ENCODE peak calls at places on chromosomes 16 and 17, in five cellular contexts. Q, M, H, D and I are unnamed samples.

GRCh38 chr16:84932691-84933090 is 78.6 kb downstream of the ZDHHC7 start:
- DNase-seq in Q (no peak), M (no peak), H (no peak), D (no peak), I (no peak)

GRCh38 chr17:236641-237405 is 55.4 kb upstream of the DOC2B start:
- DNase-seq in Q (no peak), M (no peak), H (no peak), D (no peak), I (no peak)

GRCh38 chr17:59756236-59756818 is 48.9 kb downstream of the VMP1 start:
- DNase-seq in Q (peak; percentile 69), M (peak; percentile 66), H (no peak), D (peak; percentile 94), I (no peak)

GRCh38 chr17:51258756-51259573 is 884 bp downstream of the MBTD1 start:
- DNase-seq in Q (peak; percentile 34), M (no peak), H (peak; percentile 51), D (no peak), I (no peak)

GRCh38 chr17:72640415-72641165 is 451.9 kb downstream of the SLC39A11 start:
- DNase-seq in Q (no peak), M (no peak), H (no peak), D (no peak), I (no peak)

GRCh38 chr17:79840204-79840988 is 1.2 kb upstream of the CBX4 start:
- DNase-seq in Q (no peak), M (no peak), H (no peak), D (no peak), I (no peak)

GRCh38 chr16:56506941-56507340 is 12.9 kb downstream of the BBS2 start:
- DNase-seq in Q (no peak), M (no peak), H (no peak), D (no peak), I (no peak)

GRCh38 chr17:67441052-67441738 is 64.1 kb downstream of the PITPNC1 start:
- DNase-seq in Q (peak; percentile 81), M (no peak), H (peak; percentile 56), D (peak; percentile 81), I (no peak)

GRCh38 chr17:29592850-29593545 is at the start of gene ANKRD13B:
- DNase-seq in Q (no peak), M (no peak), H (no peak), D (no peak), I (no peak)
- TF ChIP-seq REST in Q (peak; percentile 28), M (no peak), H (no peak), D (no peak), I (no peak)

DNA sequence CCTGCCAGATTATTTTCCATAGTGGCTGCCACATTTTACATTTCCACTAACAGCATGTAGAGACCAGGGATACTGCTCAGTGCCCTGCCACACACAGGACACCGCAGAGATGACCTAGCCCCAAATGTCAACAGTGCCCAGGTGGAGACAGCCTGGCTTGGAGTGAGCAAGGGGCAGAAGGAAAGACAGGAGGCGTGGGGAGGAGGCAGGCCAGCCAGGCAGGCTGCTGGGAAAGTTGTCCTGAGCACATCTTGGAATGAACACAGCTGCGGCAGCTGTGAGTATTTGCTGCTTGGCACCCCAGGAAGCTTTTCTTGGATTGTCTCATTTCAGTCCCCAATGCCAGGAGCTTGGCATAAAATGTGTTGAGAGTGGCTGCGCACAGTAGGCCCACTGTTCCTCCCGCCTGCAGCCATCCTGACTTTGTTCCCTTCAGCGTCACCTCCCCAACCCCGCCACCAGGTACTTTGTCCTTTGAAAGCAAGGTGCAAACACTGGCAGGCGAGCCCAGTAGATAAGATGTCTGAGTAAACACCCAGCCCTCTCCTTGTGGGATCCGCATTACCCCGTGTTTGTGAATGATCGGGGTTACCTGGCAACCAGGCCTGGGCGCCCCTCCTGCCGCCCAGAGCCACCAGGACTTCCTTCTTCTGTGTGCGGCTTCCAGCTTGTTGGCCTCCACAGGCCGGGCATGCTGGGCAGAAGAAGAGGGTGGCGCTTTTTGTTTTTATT is 114.0 kb downstream of the CMIP start:
- DNase-seq in Q (peak; percentile 86), M (no peak), H (peak; percentile 62), D (no peak), I (no peak)
- TF ChIP-seq REST in Q (no peak), M (no peak), H (no peak), D (no peak), I (no peak)

DNA sequence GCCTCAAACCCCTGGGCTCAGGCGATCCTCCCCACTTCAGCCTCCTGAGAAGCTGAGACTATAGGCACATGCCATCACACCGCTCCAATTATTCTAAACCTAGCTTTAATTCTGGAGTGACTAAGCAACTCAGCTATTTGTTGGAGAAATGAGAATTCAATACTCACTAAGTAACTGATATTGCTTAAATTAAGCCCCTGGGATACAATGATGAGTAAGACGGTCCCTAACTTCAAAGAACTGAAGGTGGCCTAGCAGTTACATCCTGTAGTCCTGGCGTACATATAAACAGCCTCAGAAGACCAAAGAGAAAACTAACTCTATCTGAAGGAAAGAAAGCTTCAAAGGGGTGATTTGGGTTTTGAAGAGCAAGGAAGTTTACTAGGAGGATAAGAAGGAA is 25.0 kb downstream of the XPO6 start:
- DNase-seq in Q (no peak), M (no peak), H (no peak), D (no peak), I (no peak)
- TF ChIP-seq REST in Q (no peak), M (no peak), H (no peak), D (no peak), I (no peak)

GRCh38 chr16:81718637-81719036 is 60.5 kb upstream of the PLCG2 start:
- DNase-seq in Q (no peak), M (no peak), H (peak; percentile 45), D (no peak), I (no peak)

GRCh38 chr16:81720973-81721907 is 57.9 kb upstream of the PLCG2 start:
- DNase-seq in Q (no peak), M (no peak), H (peak; percentile 33), D (no peak), I (no peak)

GRCh38 chr16:81728435-81728834 is 50.7 kb upstream of the PLCG2 start:
- DNase-seq in Q (no peak), M (no peak), H (no peak), D (no peak), I (no peak)

GRCh38 chr16:81719993-81720392 is 59.1 kb upstream of the PLCG2 start:
- DNase-seq in Q (no peak), M (no peak), H (no peak), D (no peak), I (no peak)

GRCh38 chr16:81723098-81723723 is 55.9 kb upstream of the PLCG2 start:
- DNase-seq in Q (peak; percentile 89), M (peak; percentile 46), H (peak; percentile 55), D (peak; percentile 92), I (peak; percentile 62)
- TF ChIP-seq REST in Q (no peak), M (no peak), H (no peak), D (no peak), I (no peak)

GRCh38 chr16:82892327-82892726 is 265.6 kb downstream of the CDH13 start:
- DNase-seq in Q (no peak), M (no peak), H (no peak), D (no peak), I (no peak)

GRCh38 chr16:82888616-82889015 is 261.8 kb downstream of the CDH13 start:
- DNase-seq in Q (no peak), M (no peak), H (no peak), D (no peak), I (no peak)

GRCh38 chr16:82895843-82896242 is 269.1 kb downstream of the CDH13 start:
- DNase-seq in Q (no peak), M (no peak), H (no peak), D (no peak), I (no peak)

GRCh38 chr16:82891424-82891823 is 264.7 kb downstream of the CDH13 start:
- DNase-seq in Q (no peak), M (no peak), H (no peak), D (no peak), I (no peak)

GRCh38 chr16:82891918-82892317 is 265.1 kb downstream of the CDH13 start:
- DNase-seq in Q (no peak), M (no peak), H (no peak), D (no peak), I (no peak)
- TF ChIP-seq REST in Q (no peak), M (no peak), H (no peak), D (no peak), I (no peak)

GRCh38 chr16:72406390-72406789 is 234.4 kb upstream of the PMFBP1 start:
- DNase-seq in Q (no peak), M (no peak), H (no peak), D (no peak), I (no peak)
- TF ChIP-seq REST in Q (no peak), M (no peak), H (no peak), D (no peak), I (no peak)

DNA sequence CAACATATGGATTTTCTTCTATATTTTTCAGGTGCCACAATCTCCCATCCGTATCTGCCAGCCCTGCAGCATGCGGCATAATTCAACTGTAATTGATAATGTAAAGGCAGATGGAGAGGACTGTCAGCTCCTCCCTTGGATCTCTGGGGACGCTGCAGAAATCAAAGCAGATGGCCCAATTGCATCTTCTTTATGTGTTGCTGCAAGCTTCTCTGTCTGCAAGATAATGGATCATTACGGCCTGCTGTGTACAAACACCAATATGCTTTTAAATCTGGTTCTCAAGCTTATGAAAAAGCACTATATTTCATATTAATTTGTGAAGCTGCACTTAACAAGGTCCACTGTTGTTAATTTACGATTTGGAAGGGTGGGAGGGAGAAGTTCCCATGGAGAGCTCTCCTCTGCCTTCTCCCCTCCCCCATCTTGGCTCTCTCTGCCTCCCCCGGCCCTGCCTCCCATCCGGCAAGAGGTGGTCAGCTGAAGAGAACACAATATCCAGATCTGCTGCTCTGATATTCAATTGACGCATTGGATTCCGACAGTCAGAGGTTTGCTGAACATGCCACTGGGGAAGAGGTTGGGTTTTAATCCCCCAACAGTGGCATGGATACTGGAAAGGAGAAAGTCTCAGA is 607.5 kb downstream of the TOX3 start:
- DNase-seq in Q (no peak), M (no peak), H (no peak), D (no peak), I (no peak)
- TF ChIP-seq REST in Q (no peak), M (no peak), H (no peak), D (no peak), I (no peak)

GRCh38 chr17:57918017-57918895 is 37.0 kb downstream of the CUEDC1 start:
- DNase-seq in Q (no peak), M (no peak), H (no peak), D (no peak), I (no peak)
- TF ChIP-seq REST in Q (no peak), M (no peak), H (no peak), D (no peak), I (no peak)

GRCh38 chr17:38613981-38614779 is 8.4 kb upstream of the SRCIN1 start:
- DNase-seq in Q (no peak), M (no peak), H (no peak), D (no peak), I (no peak)
- TF ChIP-seq REST in Q (no peak), M (no peak), H (no peak), D (no peak), I (no peak)